ENCODE peak calls at places on chromosome 22, in seven cellular contexts. One of them, this sample, is unnamed. For H3K36me3, the result is how much of the 10 kb centered on the place peaks cover.

GRCh38 chr22:38352436-38352835 is 35.2 kb upstream of the CSNK1E start:
- DNase-seq in WERI-Rb-1: no peak
- DNase-seq in fibroblast of lung: no peak
- DNase-seq in upper lobe of left lung: no peak
- DNase-seq in gastrocnemius medialis: no peak
- DNase-seq in body of pancreas: no peak
- DNase-seq in tibial nerve: no peak
- DNase-seq in this sample: no peak

GRCh38 chr22:24422078-24422665 is 5.2 kb upstream of the ADORA2A start:
- DNase-seq in WERI-Rb-1: no peak
- DNase-seq in fibroblast of lung: no peak
- DNase-seq in upper lobe of left lung: no peak
- DNase-seq in gastrocnemius medialis: no peak
- DNase-seq in body of pancreas: no peak
- DNase-seq in tibial nerve: no peak
- DNase-seq in this sample: no peak

GRCh38 chr22:20465759-20466077 is 28.1 kb upstream of the SCARF2 start:
- DNase-seq in WERI-Rb-1: no peak
- DNase-seq in fibroblast of lung: no peak
- DNase-seq in upper lobe of left lung: no peak
- DNase-seq in gastrocnemius medialis: no peak
- DNase-seq in body of pancreas: no peak
- DNase-seq in tibial nerve: no peak
- DNase-seq in this sample: no peak

GRCh38 chr22:47310601-47311000 is 548.2 kb downstream of the TBC1D22A start:
- DNase-seq in WERI-Rb-1: no peak
- DNase-seq in fibroblast of lung: peak
- DNase-seq in upper lobe of left lung: no peak
- DNase-seq in gastrocnemius medialis: no peak
- DNase-seq in body of pancreas: no peak
- DNase-seq in tibial nerve: no peak
- DNase-seq in this sample: no peak

GRCh38 chr22:46763051-46763705 is 728 bp downstream of the TBC1D22A start:
- DNase-seq in WERI-Rb-1: no peak
- DNase-seq in fibroblast of lung: no peak
- DNase-seq in upper lobe of left lung: no peak
- DNase-seq in gastrocnemius medialis: no peak
- DNase-seq in body of pancreas: no peak
- DNase-seq in tibial nerve: peak
- DNase-seq in this sample: no peak

GRCh38 chr22:32836286-32836859 is 34.9 kb downstream of the TIMP3 start:
- DNase-seq in WERI-Rb-1: no peak
- DNase-seq in fibroblast of lung: no peak
- DNase-seq in upper lobe of left lung: no peak
- DNase-seq in gastrocnemius medialis: no peak
- DNase-seq in body of pancreas: no peak
- DNase-seq in tibial nerve: no peak
- DNase-seq in this sample: no peak

GRCh38 chr22:36462475-36462790 is 19.0 kb downstream of the TXN2 start:
- DNase-seq in WERI-Rb-1: no peak
- DNase-seq in fibroblast of lung: no peak
- DNase-seq in upper lobe of left lung: no peak
- DNase-seq in gastrocnemius medialis: no peak
- DNase-seq in body of pancreas: no peak
- DNase-seq in tibial nerve: no peak
- DNase-seq in this sample: no peak

GRCh38 chr22:19598054-19598855 is 74.0 kb upstream of the CLDN5 start:
- DNase-seq in WERI-Rb-1: no peak
- DNase-seq in fibroblast of lung: no peak
- DNase-seq in upper lobe of left lung: peak
- DNase-seq in gastrocnemius medialis: no peak
- DNase-seq in body of pancreas: no peak
- DNase-seq in tibial nerve: no peak
- DNase-seq in this sample: no peak

GRCh38 chr22:34986461-34986977 is 79.4 kb upstream of the ISX start:
- DNase-seq in WERI-Rb-1: no peak
- DNase-seq in fibroblast of lung: peak
- DNase-seq in upper lobe of left lung: no peak
- DNase-seq in gastrocnemius medialis: no peak
- DNase-seq in body of pancreas: no peak
- DNase-seq in tibial nerve: no peak
- DNase-seq in this sample: no peak

GRCh38 chr22:33515733-33516297 is 404.5 kb downstream of the LARGE1 start:
- DNase-seq in WERI-Rb-1: no peak
- DNase-seq in fibroblast of lung: no peak
- DNase-seq in upper lobe of left lung: no peak
- DNase-seq in gastrocnemius medialis: no peak
- DNase-seq in body of pancreas: no peak
- DNase-seq in tibial nerve: no peak
- DNase-seq in this sample: no peak

GRCh38 chr22:29751139-29751538 is 15.7 kb downstream of the ZMAT5 start:
- DNase-seq in WERI-Rb-1: no peak
- DNase-seq in fibroblast of lung: peak
- DNase-seq in upper lobe of left lung: peak
- DNase-seq in gastrocnemius medialis: no peak
- DNase-seq in body of pancreas: peak
- DNase-seq in tibial nerve: no peak
- DNase-seq in this sample: no peak

GRCh38 chr22:37784829-37785495 is 22.8 kb upstream of the GCAT start:
- DNase-seq in WERI-Rb-1: peak
- DNase-seq in fibroblast of lung: no peak
- DNase-seq in upper lobe of left lung: peak
- DNase-seq in gastrocnemius medialis: no peak
- DNase-seq in body of pancreas: no peak
- DNase-seq in tibial nerve: no peak
- DNase-seq in this sample: no peak

GRCh38 chr22:20946080-20946986 is 20.7 kb upstream of the AIFM3 start:
- DNase-seq in WERI-Rb-1: no peak
- DNase-seq in fibroblast of lung: peak
- DNase-seq in upper lobe of left lung: peak
- DNase-seq in gastrocnemius medialis: no peak
- DNase-seq in body of pancreas: no peak
- DNase-seq in tibial nerve: no peak
- DNase-seq in this sample: no peak

GRCh38 chr22:37503850-37504249 is 15.4 kb downstream of the CARD10 start:
- DNase-seq in WERI-Rb-1: peak
- DNase-seq in fibroblast of lung: no peak
- DNase-seq in upper lobe of left lung: peak
- DNase-seq in gastrocnemius medialis: no peak
- DNase-seq in body of pancreas: peak
- DNase-seq in tibial nerve: no peak
- DNase-seq in this sample: no peak

GRCh38 chr22:28375761-28376534 is 303.7 kb downstream of the TTC28 start:
- DNase-seq in WERI-Rb-1: no peak
- DNase-seq in fibroblast of lung: peak
- DNase-seq in upper lobe of left lung: no peak
- DNase-seq in gastrocnemius medialis: no peak
- DNase-seq in body of pancreas: no peak
- DNase-seq in tibial nerve: no peak
- DNase-seq in this sample: no peak
- H3K36me3 ChIP-seq in WERI-Rb-1: under half
- H3K36me3 ChIP-seq in fibroblast of lung: under half
- H3K36me3 ChIP-seq in upper lobe of left lung: under half
- H3K36me3 ChIP-seq in gastrocnemius medialis: under half
- H3K36me3 ChIP-seq in body of pancreas: under half
- H3K36me3 ChIP-seq in tibial nerve: under half
- H3K36me3 ChIP-seq in this sample: under half

GRCh38 chr22:42699281-42699681 is 21.4 kb downstream of the A4GALT start:
- DNase-seq in WERI-Rb-1: no peak
- DNase-seq in fibroblast of lung: no peak
- DNase-seq in upper lobe of left lung: no peak
- DNase-seq in gastrocnemius medialis: no peak
- DNase-seq in body of pancreas: no peak
- DNase-seq in tibial nerve: no peak
- DNase-seq in this sample: no peak
- H3K4me3 ChIP-seq in WERI-Rb-1: no peak
- H3K4me3 ChIP-seq in fibroblast of lung: no peak
- H3K4me3 ChIP-seq in upper lobe of left lung: no peak
- H3K4me3 ChIP-seq in gastrocnemius medialis: peak
- H3K4me3 ChIP-seq in body of pancreas: no peak
- H3K4me3 ChIP-seq in tibial nerve: peak
- H3K4me3 ChIP-seq in this sample: no peak

DNA sequence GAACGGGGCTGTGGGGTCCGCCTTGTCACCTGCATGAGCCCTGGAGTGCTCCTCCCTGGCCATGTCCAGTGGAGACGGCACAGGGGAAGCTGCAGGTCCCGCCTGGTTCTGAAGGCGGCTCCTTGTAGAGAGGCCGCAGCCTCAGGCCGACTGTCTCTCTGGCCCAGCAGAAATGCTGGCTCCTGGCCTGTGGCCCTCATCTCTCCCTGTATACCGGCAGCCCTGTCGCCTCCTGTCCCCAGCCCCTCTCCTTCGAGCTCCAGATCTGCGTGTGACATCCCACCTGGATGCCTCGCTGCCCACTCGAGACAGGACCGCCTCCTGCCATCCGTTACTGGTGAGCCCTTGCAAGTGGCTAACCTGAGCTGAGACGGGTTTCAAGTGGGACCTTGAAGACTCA is 73.6 kb downstream of the PHF21B start:
- DNase-seq in WERI-Rb-1: no peak
- DNase-seq in fibroblast of lung: no peak
- DNase-seq in upper lobe of left lung: no peak
- DNase-seq in gastrocnemius medialis: no peak
- DNase-seq in body of pancreas: no peak
- DNase-seq in tibial nerve: no peak
- DNase-seq in this sample: no peak
- H3K36me3 ChIP-seq in WERI-Rb-1: under half
- H3K36me3 ChIP-seq in fibroblast of lung: under half
- H3K36me3 ChIP-seq in upper lobe of left lung: under half
- H3K36me3 ChIP-seq in gastrocnemius medialis: under half
- H3K36me3 ChIP-seq in body of pancreas: under half
- H3K36me3 ChIP-seq in tibial nerve: under half
- H3K36me3 ChIP-seq in this sample: under half

GRCh38 chr22:27987557-27987956 is 68.5 kb upstream of the PITPNB start:
- DNase-seq in WERI-Rb-1: no peak
- DNase-seq in fibroblast of lung: peak
- DNase-seq in upper lobe of left lung: no peak
- DNase-seq in gastrocnemius medialis: no peak
- DNase-seq in body of pancreas: no peak
- DNase-seq in tibial nerve: no peak
- DNase-seq in this sample: no peak
- H3K4me3 ChIP-seq in WERI-Rb-1: no peak
- H3K4me3 ChIP-seq in fibroblast of lung: no peak
- H3K4me3 ChIP-seq in upper lobe of left lung: no peak
- H3K4me3 ChIP-seq in gastrocnemius medialis: no peak
- H3K4me3 ChIP-seq in body of pancreas: no peak
- H3K4me3 ChIP-seq in tibial nerve: no peak
- H3K4me3 ChIP-seq in this sample: no peak

GRCh38 chr22:50505776-50506610 is 1.5 kb downstream of the LMF2 start:
- DNase-seq in WERI-Rb-1: no peak
- DNase-seq in fibroblast of lung: no peak
- DNase-seq in upper lobe of left lung: no peak
- DNase-seq in gastrocnemius medialis: no peak
- DNase-seq in body of pancreas: peak
- DNase-seq in tibial nerve: no peak
- DNase-seq in this sample: no peak
- H3K36me3 ChIP-seq in WERI-Rb-1: half or more
- H3K36me3 ChIP-seq in fibroblast of lung: under half
- H3K36me3 ChIP-seq in upper lobe of left lung: under half
- H3K36me3 ChIP-seq in gastrocnemius medialis: under half
- H3K36me3 ChIP-seq in body of pancreas: under half
- H3K36me3 ChIP-seq in tibial nerve: under half
- H3K36me3 ChIP-seq in this sample: under half

GRCh38 chr22:41561788-41562187 is 978 bp downstream of the CSDC2 start:
- DNase-seq in WERI-Rb-1: no peak
- DNase-seq in fibroblast of lung: no peak
- DNase-seq in upper lobe of left lung: no peak
- DNase-seq in gastrocnemius medialis: no peak
- DNase-seq in body of pancreas: peak
- DNase-seq in tibial nerve: no peak
- DNase-seq in this sample: no peak

GRCh38 chr22:41562461-41562860 is 1.7 kb downstream of the CSDC2 start:
- DNase-seq in WERI-Rb-1: peak
- DNase-seq in fibroblast of lung: no peak
- DNase-seq in upper lobe of left lung: no peak
- DNase-seq in gastrocnemius medialis: no peak
- DNase-seq in body of pancreas: no peak
- DNase-seq in tibial nerve: no peak
- DNase-seq in this sample: no peak

GRCh38 chr22:41557401-41558240 is 3.2 kb upstream of the CSDC2 start:
- DNase-seq in WERI-Rb-1: peak
- DNase-seq in fibroblast of lung: peak
- DNase-seq in upper lobe of left lung: peak
- DNase-seq in gastrocnemius medialis: no peak
- DNase-seq in body of pancreas: peak
- DNase-seq in tibial nerve: peak
- DNase-seq in this sample: no peak

GRCh38 chr22:41561335-41561734 is 525 bp downstream of the CSDC2 start:
- DNase-seq in WERI-Rb-1: peak
- DNase-seq in fibroblast of lung: peak
- DNase-seq in upper lobe of left lung: no peak
- DNase-seq in gastrocnemius medialis: no peak
- DNase-seq in body of pancreas: peak
- DNase-seq in tibial nerve: no peak
- DNase-seq in this sample: no peak

DNA sequence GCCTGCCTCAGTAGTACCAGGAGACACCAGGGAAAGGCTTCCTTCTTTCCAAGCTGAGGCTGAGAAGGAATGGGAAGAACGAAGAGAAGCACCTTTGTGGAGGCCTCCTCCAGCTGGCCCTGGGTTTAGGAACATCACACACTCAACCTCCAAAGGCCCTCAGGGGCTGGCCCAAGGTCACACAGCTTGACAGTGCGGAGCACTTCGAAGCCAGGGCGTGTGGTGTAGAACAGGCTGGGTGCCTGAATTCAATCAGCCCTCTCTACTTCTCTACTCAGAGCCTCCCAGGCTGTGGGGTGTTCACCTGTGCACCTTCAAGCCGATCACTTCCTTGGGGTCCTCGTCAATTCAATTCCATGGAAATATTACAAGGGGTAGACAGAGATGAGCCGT is 719 bp upstream of the CSDC2 start:
- DNase-seq in WERI-Rb-1: no peak
- DNase-seq in fibroblast of lung: no peak
- DNase-seq in upper lobe of left lung: no peak
- DNase-seq in gastrocnemius medialis: no peak
- DNase-seq in body of pancreas: no peak
- DNase-seq in tibial nerve: no peak
- DNase-seq in this sample: no peak
- H3K4me3 ChIP-seq in WERI-Rb-1: no peak
- H3K4me3 ChIP-seq in fibroblast of lung: peak
- H3K4me3 ChIP-seq in upper lobe of left lung: no peak
- H3K4me3 ChIP-seq in gastrocnemius medialis: no peak
- H3K4me3 ChIP-seq in body of pancreas: no peak
- H3K4me3 ChIP-seq in tibial nerve: no peak
- H3K4me3 ChIP-seq in this sample: no peak

DNA sequence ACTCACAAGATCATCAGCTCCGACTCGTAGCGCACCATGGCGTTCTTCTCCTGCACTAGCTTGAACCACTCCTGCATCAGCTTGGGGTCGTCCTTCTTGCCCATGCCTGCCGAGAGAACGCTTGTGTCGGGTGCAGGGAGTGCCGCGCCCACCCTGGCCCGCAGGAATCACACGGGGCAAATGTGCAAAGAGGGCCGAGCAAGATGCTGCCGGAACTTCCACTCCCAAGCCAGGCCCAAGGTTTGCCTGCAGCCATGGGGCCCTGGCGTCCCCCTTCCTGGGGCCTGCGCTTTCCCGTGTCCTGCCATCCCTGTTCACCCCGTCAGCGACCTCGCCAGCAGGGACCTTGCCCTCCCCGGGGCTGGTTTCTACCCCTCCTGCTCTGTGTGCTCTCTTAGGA is 16.9 kb upstream of the BID start:
- DNase-seq in WERI-Rb-1: no peak
- DNase-seq in fibroblast of lung: no peak
- DNase-seq in upper lobe of left lung: no peak
- DNase-seq in gastrocnemius medialis: no peak
- DNase-seq in body of pancreas: no peak
- DNase-seq in tibial nerve: no peak
- DNase-seq in this sample: no peak
- H3K36me3 ChIP-seq in WERI-Rb-1: under half
- H3K36me3 ChIP-seq in fibroblast of lung: under half
- H3K36me3 ChIP-seq in upper lobe of left lung: under half
- H3K36me3 ChIP-seq in gastrocnemius medialis: under half
- H3K36me3 ChIP-seq in body of pancreas: under half
- H3K36me3 ChIP-seq in tibial nerve: under half
- H3K36me3 ChIP-seq in this sample: under half

This sample was measured in iPS DF 6.9.